ENCODE peak calls at places on chromosomes 2 and 18, in four cellular contexts. S is A549, Z is HCT116, I is IMR-90. J is an unnamed sample.

GRCh38 chr2:74587664-74588277 is 33.3 kb downstream of the DOK1 start:
- DNase-seq in S (peak; percentile 82), Z (peak; percentile 8), I (peak; percentile 74), J (peak; percentile 74)

GRCh38 chr18:23958036-23958435 is 56.5 kb upstream of the TTC39C start:
- DNase-seq in S (no peak), Z (no peak), I (no peak), J (no peak)

GRCh38 chr2:10331702-10332401 is 29.1 kb downstream of the HPCAL1 start:
- DNase-seq in S (no peak), Z (no peak), I (no peak), J (no peak)

GRCh38 chr2:157857881-157858280 is 18.2 kb downstream of the ACVR1 start:
- DNase-seq in S (no peak), Z (no peak), I (peak; percentile 18), J (no peak)

GRCh38 chr18:22667158-22667557 is 249.4 kb upstream of the CTAGE1 start:
- DNase-seq in S (no peak), Z (no peak), I (no peak), J (peak; percentile 43)

GRCh38 chr2:147623328-147623727 is 221.5 kb upstream of the ACVR2A start:
- DNase-seq in S (no peak), Z (no peak), I (no peak), J (no peak)

GRCh38 chr18:23838233-23838632 is 149.0 kb downstream of the LAMA3 start:
- DNase-seq in S (no peak), Z (no peak), I (no peak), J (no peak)

GRCh38 chr18:1036926-1037325 is 132.3 kb downstream of the ADCYAP1 start:
- DNase-seq in S (no peak), Z (no peak), I (no peak), J (no peak)

GRCh38 chr2:211205358-211205757 is 649.0 kb downstream of the CPS1 start:
- DNase-seq in S (no peak), Z (no peak), I (no peak), J (no peak)

GRCh38 chr18:58863539-58864145 is 1.0 kb upstream of the ZNF532 start:
- DNase-seq in S (no peak), Z (no peak), I (peak; percentile 30), J (no peak)

GRCh38 chr18:22964116-22964515 is 31.0 kb downstream of the RBBP8 start:
- DNase-seq in S (no peak), Z (no peak), I (peak; percentile 47), J (no peak)

GRCh38 chr2:48313036-48313877 is 216.7 kb upstream of the STON1 start:
- DNase-seq in S (no peak), Z (no peak), I (no peak), J (no peak)

GRCh38 chr2:101518470-101519172 is 43.7 kb upstream of the RFX8 start:
- DNase-seq in S (peak; percentile 29), Z (peak; percentile 40), I (peak; percentile 50), J (peak; percentile 28)

GRCh38 chr2:121849236-121849635 is 93.8 kb downstream of the TSN start:
- DNase-seq in S (no peak), Z (no peak), I (no peak), J (no peak)

GRCh38 chr2:209734805-209735204 is 36.8 kb upstream of the UNC80 start:
- DNase-seq in S (no peak), Z (no peak), I (no peak), J (no peak)

GRCh38 chr2:2694751-2695150 is 363.7 kb upstream of the MYT1L start:
- DNase-seq in S (no peak), Z (no peak), I (no peak), J (no peak)

GRCh38 chr2:156005999-156006712 is 326.4 kb downstream of the NR4A2 start:
- DNase-seq in S (no peak), Z (no peak), I (no peak), J (no peak)

GRCh38 chr2:218074031-218074430 is 5.0 kb downstream of the RUFY4 start:
- DNase-seq in S (peak; percentile 32), Z (peak; percentile 7), I (peak; percentile 7), J (peak; percentile 61)

GRCh38 chr2:65722028-65722427 is 289.6 kb upstream of the SPRED2 start:
- DNase-seq in S (no peak), Z (no peak), I (peak; percentile 10), J (peak; percentile 36)

GRCh38 chr2:68487773-68488355 is 20.5 kb downstream of the APLF start:
- DNase-seq in S (peak; percentile 21), Z (no peak), I (peak; percentile 53), J (peak; percentile 13)

GRCh38 chr2:36858551-36859365 is 107.6 kb downstream of the STRN start:
- DNase-seq in S (no peak), Z (no peak), I (no peak), J (no peak)

GRCh38 chr2:69490486-69490885 is 53.3 kb upstream of the NFU1 start:
- DNase-seq in S (no peak), Z (no peak), I (no peak), J (no peak)

GRCh38 chr2:225668606-225669266 is 269.2 kb downstream of the NYAP2 start:
- DNase-seq in S (peak; percentile 47), Z (peak; percentile 72), I (peak; percentile 81), J (peak; percentile 14)
- TF ChIP-seq CEBPB in S (no peak), Z (no peak), I (no peak), J (no peak)

DNA sequence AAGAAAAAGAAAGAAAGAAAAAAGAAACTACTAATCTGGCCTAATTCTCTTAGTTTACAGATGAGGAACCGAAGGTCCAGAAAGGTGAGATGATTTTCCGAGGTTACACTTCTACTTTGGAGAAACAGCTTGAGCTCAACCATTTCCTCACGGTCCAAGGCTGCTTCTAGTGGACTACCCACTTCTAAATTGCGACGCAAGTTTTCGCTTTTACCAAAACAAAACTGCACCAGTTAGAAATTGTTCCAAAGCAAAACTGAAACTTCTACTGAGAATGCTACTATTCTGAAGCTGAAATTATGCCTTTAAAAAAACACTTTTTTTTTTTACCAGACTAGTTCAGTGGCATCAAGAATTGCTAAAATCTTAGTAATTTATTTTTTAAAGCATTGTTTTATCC is 101.6 kb downstream of the INO80D start:
- DNase-seq in S (no peak), Z (no peak), I (no peak), J (no peak)
- TF ChIP-seq CEBPB in S (no peak), Z (no peak), I (no peak), J (no peak)

GRCh38 chr2:237319887-237320286 is 94.1 kb downstream of the COL6A3 start:
- DNase-seq in S (no peak), Z (no peak), I (no peak), J (no peak)

GRCh38 chr2:237321746-237322145 is 92.2 kb downstream of the COL6A3 start:
- DNase-seq in S (no peak), Z (no peak), I (no peak), J (no peak)

GRCh38 chr2:237322564-237322963 is 91.4 kb downstream of the COL6A3 start:
- DNase-seq in S (peak; percentile 12), Z (peak; percentile 37), I (no peak), J (peak; percentile 11)

GRCh38 chr2:237319086-237319820 is 94.7 kb downstream of the COL6A3 start:
- DNase-seq in S (no peak), Z (no peak), I (no peak), J (no peak)

GRCh38 chr2:237320801-237321563 is 93.0 kb downstream of the COL6A3 start:
- DNase-seq in S (no peak), Z (no peak), I (no peak), J (no peak)
- TF ChIP-seq CEBPB in S (no peak), Z (no peak), I (no peak), J (no peak)

GRCh38 chr2:226656367-226656766 is 143.3 kb downstream of the IRS1 start:
- DNase-seq in S (no peak), Z (no peak), I (no peak), J (no peak)

GRCh38 chr2:226657340-226658053 is 142.1 kb downstream of the IRS1 start:
- DNase-seq in S (no peak), Z (no peak), I (no peak), J (no peak)

GRCh38 chr2:226658555-226658954 is 141.1 kb downstream of the IRS1 start:
- DNase-seq in S (no peak), Z (no peak), I (no peak), J (no peak)

GRCh38 chr2:226652983-226653765 is 146.4 kb downstream of the IRS1 start:
- DNase-seq in S (no peak), Z (no peak), I (peak; percentile 42), J (no peak)

GRCh38 chr2:226655871-226656270 is 143.7 kb downstream of the IRS1 start:
- DNase-seq in S (no peak), Z (no peak), I (peak; percentile 60), J (no peak)
- TF ChIP-seq CEBPB in S (no peak), Z (no peak), I (no peak), J (no peak)

DNA sequence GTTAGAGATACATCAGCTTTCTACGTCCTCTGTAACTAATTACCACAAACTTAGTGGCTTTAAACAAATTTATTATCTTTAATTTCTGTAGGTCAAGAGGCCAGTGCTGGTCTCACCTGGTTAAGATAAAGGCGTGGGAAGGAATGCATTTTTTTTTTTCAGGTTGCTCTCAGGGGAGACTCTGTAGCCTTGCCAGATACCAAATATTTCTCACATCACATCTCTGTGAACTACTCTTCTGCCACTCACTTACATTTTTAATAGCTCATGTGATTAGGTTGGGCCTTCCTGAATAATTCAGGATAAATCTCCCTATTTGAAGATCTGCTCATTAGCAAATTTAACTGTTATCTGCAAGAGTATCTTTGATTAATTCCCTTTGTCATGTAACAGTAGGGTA is 214.6 kb downstream of the CBLN2 start:
- DNase-seq in S (no peak), Z (no peak), I (no peak), J (no peak)
- TF ChIP-seq CEBPB in S (no peak), Z (no peak), I (no peak), J (no peak)

GRCh38 chr2:136765256-136765735 is at the start of gene THSD7B:
- DNase-seq in S (no peak), Z (no peak), I (no peak), J (no peak)
- TF ChIP-seq CEBPB in S (no peak), Z (no peak), I (no peak), J (no peak)

DNA sequence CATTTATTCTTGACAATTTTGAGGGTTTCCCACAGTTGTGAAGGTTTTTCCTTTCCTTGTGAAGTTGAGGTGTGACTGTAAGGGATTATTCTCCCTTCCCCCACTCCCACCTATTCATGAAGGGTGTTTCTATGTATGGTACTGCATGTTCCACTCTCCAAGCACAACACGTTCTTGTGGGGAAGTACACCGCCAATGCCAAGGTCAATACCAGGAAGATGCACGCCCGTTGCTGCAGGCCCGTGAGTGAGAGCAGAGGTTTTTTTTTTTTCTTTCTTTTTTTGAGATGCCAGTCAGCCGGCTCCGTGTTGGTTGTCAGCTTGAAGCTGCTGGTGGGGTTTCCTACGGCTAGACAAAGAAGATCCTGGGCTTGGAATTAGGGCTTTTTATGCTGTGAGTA is 38.6 kb upstream of the EPHA4 start:
- DNase-seq in S (no peak), Z (no peak), I (no peak), J (no peak)
- TF ChIP-seq CEBPB in S (no peak), Z (no peak), I (no peak), J (no peak)

GRCh38 chr2:7844414-7844961 is 837.4 kb upstream of the ID2 start:
- DNase-seq in S (no peak), Z (no peak), I (no peak), J (no peak)
- TF ChIP-seq CEBPB in S (no peak), Z (no peak), I (no peak), J (no peak)

GRCh38 chr2:5759949-5760348 is 67.8 kb downstream of the SOX11 start:
- DNase-seq in S (no peak), Z (no peak), I (no peak), J (no peak)
- TF ChIP-seq CEBPB in S (no peak), Z (no peak), I (no peak), J (no peak)